ENCODE peak calls at places on chromosomes 7 and 10, in five cellular contexts. K, T, S, Y and A are unnamed samples.

GRCh38 chr7:129858490-129858889 is 94.3 kb downstream of the UBE2H start:
- DNase-seq in K (no peak), T (no peak), S (no peak), Y (no peak), A (no peak)

GRCh38 chr7:55325371-55325792 is 39.8 kb upstream of the LANCL2 start:
- DNase-seq in K (peak), T (no peak), S (peak), Y (no peak), A (no peak)

GRCh38 chr10:12755075-12755474 is 246.4 kb downstream of the CCDC3 start:
- DNase-seq in K (no peak), T (no peak), S (no peak), Y (no peak), A (no peak)

GRCh38 chr10:78349165-78349516 is 315.5 kb downstream of the RPS24 start:
- DNase-seq in K (no peak), T (no peak), S (no peak), Y (no peak), A (peak)

GRCh38 chr7:24825931-24826661 is 68.8 kb upstream of the GSDME start:
- DNase-seq in K (peak), T (no peak), S (peak), Y (no peak), A (no peak)

GRCh38 chr7:47893238-47893637 is 55.0 kb downstream of the PKD1L1 start:
- DNase-seq in K (no peak), T (no peak), S (no peak), Y (no peak), A (peak)

GRCh38 chr10:986881-987634 is 1.2 kb upstream of the GTPBP4 start:
- DNase-seq in K (peak), T (no peak), S (peak), Y (no peak), A (no peak)

GRCh38 chr10:132521466-132522102 is 16.0 kb upstream of the INPP5A start:
- DNase-seq in K (no peak), T (peak), S (no peak), Y (peak), A (no peak)

GRCh38 chr10:68047554-68048327 is 27.3 kb downstream of the HERC4 start:
- DNase-seq in K (peak), T (no peak), S (no peak), Y (no peak), A (no peak)

GRCh38 chr7:158607563-158607962 is 19.9 kb upstream of the PTPRN2 start:
- DNase-seq in K (no peak), T (no peak), S (no peak), Y (no peak), A (peak)

GRCh38 chr10:8393531-8393930 is 339.0 kb downstream of the GATA3 start:
- DNase-seq in K (peak), T (no peak), S (peak), Y (no peak), A (no peak)

GRCh38 chr7:140044251-140044650 is 18.5 kb downstream of the PARP12 start:
- DNase-seq in K (no peak), T (no peak), S (peak), Y (no peak), A (no peak)

GRCh38 chr10:29081971-29082699 is 206.7 kb upstream of the LYZL1 start:
- DNase-seq in K (no peak), T (no peak), S (no peak), Y (peak), A (no peak)

GRCh38 chr7:117582219-117582704 is 102.4 kb downstream of the CFTR start:
- DNase-seq in K (peak), T (no peak), S (peak), Y (no peak), A (no peak)

DNA sequence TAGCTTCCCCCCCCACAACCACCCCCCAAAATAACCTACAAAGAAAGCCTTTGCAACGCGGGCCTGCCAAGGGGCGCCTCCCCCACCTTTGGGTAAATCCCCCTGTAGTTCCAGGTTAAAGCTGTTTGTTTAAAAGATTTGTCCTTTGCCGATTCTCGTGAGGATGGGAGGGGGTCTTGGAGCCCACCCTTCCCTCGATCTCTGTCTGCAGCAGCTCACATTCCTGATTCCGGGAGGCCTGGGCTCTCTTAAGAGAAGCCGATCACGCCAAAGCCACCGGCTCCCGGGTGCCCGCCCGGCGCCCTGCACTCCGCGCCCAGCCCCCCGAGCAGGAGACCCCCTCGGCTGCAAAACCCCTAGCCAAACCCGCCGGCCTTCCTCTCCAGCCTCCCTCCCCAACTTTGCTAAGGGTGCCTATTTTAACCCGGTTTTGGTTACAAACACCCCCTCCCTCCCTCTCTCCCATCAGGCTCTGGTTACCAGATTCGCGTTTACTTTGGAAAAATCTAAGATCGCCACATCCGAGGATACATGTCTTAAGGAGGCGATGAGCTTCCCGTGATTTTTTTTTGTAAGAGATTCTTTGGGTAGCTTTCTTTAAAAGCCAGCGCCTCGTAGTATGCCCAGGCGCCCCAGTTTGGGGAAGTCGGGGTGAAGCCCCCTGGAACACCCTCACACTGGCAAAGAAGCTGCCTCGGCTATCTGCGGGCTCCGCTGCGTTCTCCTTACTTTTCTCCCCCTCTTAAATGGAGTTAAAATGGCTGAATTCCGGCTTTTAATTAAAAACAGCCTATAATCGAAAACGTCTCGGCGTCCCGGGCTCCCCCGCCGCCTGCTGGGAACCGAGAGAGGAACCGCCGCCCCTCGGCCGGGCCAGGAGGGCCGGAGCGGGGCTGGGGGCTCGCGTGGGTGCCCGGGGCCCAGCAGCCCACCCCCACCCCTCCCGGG is 1.0 kb downstream of the TNRC18 start:
- DNase-seq in K (peak), T (peak), S (no peak), Y (peak), A (no peak)
- TF ChIP-seq CTCF in K (no peak), T (no peak), S (peak), Y (no peak), A (no peak)

GRCh38 chr7:3159445-3159844 is 115.8 kb upstream of the CARD11 start:
- DNase-seq in K (no peak), T (no peak), S (no peak), Y (no peak), A (no peak)

GRCh38 chr7:3164363-3164762 is 120.7 kb upstream of the CARD11 start:
- DNase-seq in K (no peak), T (no peak), S (no peak), Y (no peak), A (no peak)

GRCh38 chr7:3159039-3159438 is 115.4 kb upstream of the CARD11 start:
- DNase-seq in K (no peak), T (no peak), S (no peak), Y (no peak), A (no peak)

GRCh38 chr7:3165681-3166580 is 122.3 kb upstream of the CARD11 start:
- DNase-seq in K (peak), T (no peak), S (no peak), Y (no peak), A (no peak)

DNA sequence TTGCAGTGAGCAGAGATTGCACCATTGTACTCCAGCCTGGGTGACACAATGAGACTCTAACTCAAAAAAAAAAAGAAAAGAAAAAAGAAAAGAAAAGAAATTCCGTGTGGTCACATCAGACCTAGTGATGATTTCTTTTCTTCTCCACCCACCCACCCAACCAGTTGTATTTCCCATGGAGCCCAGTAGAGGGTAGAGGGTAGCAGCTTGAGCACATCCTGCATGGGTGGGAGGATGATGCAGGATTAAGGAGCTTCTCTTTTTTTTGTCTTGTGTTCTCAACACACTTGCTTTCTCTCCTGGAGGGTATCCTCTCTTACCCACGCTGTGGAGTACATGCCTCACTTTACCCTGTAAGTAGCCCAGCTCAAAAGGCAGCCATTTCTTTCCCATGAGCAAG is 118.6 kb upstream of the CARD11 start:
- DNase-seq in K (peak), T (no peak), S (no peak), Y (no peak), A (no peak)
- TF ChIP-seq CTCF in K (peak), T (no peak), S (no peak), Y (no peak), A (no peak)

GRCh38 chr7:155358066-155358947 is 60.6 kb downstream of the INSIG1 start:
- DNase-seq in K (no peak), T (no peak), S (no peak), Y (no peak), A (no peak)

GRCh38 chr7:155355745-155356144 is 58.1 kb downstream of the INSIG1 start:
- DNase-seq in K (no peak), T (no peak), S (no peak), Y (no peak), A (no peak)

GRCh38 chr7:155357573-155358041 is 59.9 kb downstream of the INSIG1 start:
- DNase-seq in K (peak), T (no peak), S (peak), Y (no peak), A (no peak)

GRCh38 chr7:155355176-155355575 is 57.5 kb downstream of the INSIG1 start:
- DNase-seq in K (no peak), T (no peak), S (no peak), Y (no peak), A (no peak)

GRCh38 chr7:155356323-155357105 is 58.8 kb downstream of the INSIG1 start:
- DNase-seq in K (no peak), T (no peak), S (peak), Y (no peak), A (no peak)
- TF ChIP-seq CTCF in K (no peak), T (no peak), S (peak), Y (no peak), A (peak)

GRCh38 chr10:102140913-102141540 is 8.2 kb downstream of the PPRC1 start:
- DNase-seq in K (no peak), T (no peak), S (no peak), Y (no peak), A (no peak)

GRCh38 chr10:102141583-102142107 is 8.8 kb downstream of the PPRC1 start:
- DNase-seq in K (no peak), T (no peak), S (no peak), Y (no peak), A (no peak)

GRCh38 chr10:102140218-102140617 is 7.4 kb downstream of the PPRC1 start:
- DNase-seq in K (no peak), T (no peak), S (no peak), Y (no peak), A (no peak)

GRCh38 chr10:102135956-102136526 is 3.2 kb downstream of the PPRC1 start:
- DNase-seq in K (no peak), T (no peak), S (no peak), Y (no peak), A (no peak)

GRCh38 chr10:102139281-102140110 is 6.7 kb downstream of the PPRC1 start:
- DNase-seq in K (no peak), T (no peak), S (no peak), Y (no peak), A (no peak)
- TF ChIP-seq CTCF in K (no peak), T (no peak), S (no peak), Y (no peak), A (no peak)

GRCh38 chr7:115559877-115560276 is 470.7 kb downstream of the TFEC start:
- DNase-seq in K (no peak), T (no peak), S (no peak), Y (no peak), A (no peak)
- TF ChIP-seq CTCF in K (no peak), T (no peak), S (no peak), Y (no peak), A (no peak)

GRCh38 chr10:33353334-33353733 is 18.9 kb upstream of the NRP1 start:
- DNase-seq in K (no peak), T (no peak), S (no peak), Y (no peak), A (no peak)
- TF ChIP-seq CTCF in K (no peak), T (no peak), S (no peak), Y (no peak), A (no peak)